ENCODE peak calls at places on chromosome 7, in nine cellular contexts. C, E, O, G, P, B, Y, R and Q are unnamed samples.
A peak's percentile ranks its signal among the peaks of the same experiment; 100 is the strongest.

GRCh38 chr7:127650842-127651555 is 995 bp upstream of the SND1 start:
- DNase-seq in C (no peak), E (peak; percentile 43), O (peak; percentile 34), G (no peak), P (no peak), B (no peak), Y (no peak), R (no peak), Q (no peak)

GRCh38 chr7:113912881-113913280 is 5.9 kb downstream of the PPP1R3A start:
- DNase-seq in C (no peak), E (no peak), O (no peak), G (no peak), P (no peak), B (no peak), Y (no peak), R (no peak), Q (no peak)

GRCh38 chr7:70833726-70834125 is 298.2 kb upstream of the GALNT17 start:
- DNase-seq in C (peak; percentile 82), E (no peak), O (no peak), G (no peak), P (no peak), B (no peak), Y (no peak), R (peak; percentile 39), Q (no peak)

GRCh38 chr7:139494835-139495568 is 11.5 kb upstream of the KLRG2 start:
- DNase-seq in C (no peak), E (no peak), O (peak; percentile 77), G (no peak), P (no peak), B (no peak), Y (no peak), R (no peak), Q (no peak)

GRCh38 chr7:96354881-96355280 is 33.0 kb upstream of the SLC25A13 start:
- DNase-seq in C (no peak), E (no peak), O (no peak), G (no peak), P (no peak), B (no peak), Y (no peak), R (no peak), Q (no peak)

GRCh38 chr7:12222889-12223579 is 11.9 kb downstream of the TMEM106B start:
- DNase-seq in C (no peak), E (no peak), O (peak; percentile 5), G (no peak), P (no peak), B (no peak), Y (no peak), R (no peak), Q (no peak)

GRCh38 chr7:22082553-22082885 is 136.8 kb upstream of the CDCA7L start:
- DNase-seq in C (peak; percentile 1), E (no peak), O (no peak), G (no peak), P (no peak), B (no peak), Y (no peak), R (no peak), Q (no peak)

GRCh38 chr7:1567893-1568292 is 1.9 kb downstream of the PSMG3 start:
- DNase-seq in C (peak; percentile 81), E (no peak), O (no peak), G (no peak), P (no peak), B (peak; percentile 63), Y (no peak), R (peak; percentile 57), Q (no peak)

GRCh38 chr7:156773966-156774365 is 119.0 kb downstream of the LMBR1 start:
- DNase-seq in C (no peak), E (no peak), O (no peak), G (no peak), P (no peak), B (no peak), Y (no peak), R (no peak), Q (no peak)

GRCh38 chr7:139743267-139743966 is 34.4 kb downstream of the HIPK2 start:
- DNase-seq in C (no peak), E (no peak), O (no peak), G (no peak), P (no peak), B (no peak), Y (no peak), R (no peak), Q (no peak)

GRCh38 chr7:54538122-54538521 is 4.1 kb upstream of the VSTM2A start:
- DNase-seq in C (no peak), E (no peak), O (no peak), G (no peak), P (no peak), B (no peak), Y (no peak), R (no peak), Q (no peak)

GRCh38 chr7:66189695-66190503 is 15.2 kb upstream of the TPST1 start:
- DNase-seq in C (no peak), E (no peak), O (no peak), G (no peak), P (no peak), B (no peak), Y (no peak), R (no peak), Q (no peak)

GRCh38 chr7:47080816-47081215 is 501.1 kb downstream of the TNS3 start:
- DNase-seq in C (peak; percentile 35), E (no peak), O (no peak), G (no peak), P (no peak), B (no peak), Y (no peak), R (no peak), Q (no peak)

DNA sequence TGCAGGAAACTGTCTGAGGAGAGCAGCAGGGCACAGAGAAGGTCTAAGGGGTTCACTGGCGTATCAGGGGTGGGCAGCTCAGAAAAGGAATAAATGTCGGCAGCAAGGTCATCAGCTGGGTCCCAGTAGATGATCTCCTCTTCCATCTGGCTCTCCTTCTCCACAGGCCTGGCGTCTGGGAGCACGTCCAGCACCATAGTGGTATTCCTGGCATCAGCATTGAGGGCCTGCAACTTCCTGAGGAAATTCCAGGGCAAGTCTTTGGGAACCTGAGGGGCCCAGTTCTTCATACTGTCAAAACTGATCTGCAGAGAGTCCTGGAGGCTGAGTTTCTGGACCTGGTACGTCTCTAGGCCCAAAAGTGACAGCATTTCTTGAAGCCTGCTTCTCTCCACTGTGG is 9.6 kb upstream of the MRPS24 start:
- DNase-seq in C (peak; percentile 6), E (no peak), O (no peak), G (no peak), P (no peak), B (no peak), Y (no peak), R (no peak), Q (no peak)
- TF ChIP-seq CTCF in C (no peak), E (no peak), O (no peak), G (no peak), P (no peak), B (no peak), Y (no peak), R (no peak), Q (no peak)

GRCh38 chr7:99457646-99458493 is 8.1 kb downstream of the ATP5MF start:
- DNase-seq in C (no peak), E (no peak), O (no peak), G (no peak), P (no peak), B (no peak), Y (no peak), R (no peak), Q (no peak)

GRCh38 chr7:99461221-99461620 is 4.7 kb downstream of the ATP5MF start:
- DNase-seq in C (no peak), E (no peak), O (no peak), G (no peak), P (no peak), B (no peak), Y (no peak), R (no peak), Q (no peak)

GRCh38 chr7:99460651-99461050 is 5.3 kb downstream of the ATP5MF start:
- DNase-seq in C (no peak), E (no peak), O (no peak), G (no peak), P (no peak), B (no peak), Y (no peak), R (no peak), Q (no peak)

GRCh38 chr7:99457050-99457645 is 8.8 kb downstream of the ATP5MF start:
- DNase-seq in C (no peak), E (no peak), O (no peak), G (no peak), P (no peak), B (no peak), Y (no peak), R (no peak), Q (no peak)

DNA sequence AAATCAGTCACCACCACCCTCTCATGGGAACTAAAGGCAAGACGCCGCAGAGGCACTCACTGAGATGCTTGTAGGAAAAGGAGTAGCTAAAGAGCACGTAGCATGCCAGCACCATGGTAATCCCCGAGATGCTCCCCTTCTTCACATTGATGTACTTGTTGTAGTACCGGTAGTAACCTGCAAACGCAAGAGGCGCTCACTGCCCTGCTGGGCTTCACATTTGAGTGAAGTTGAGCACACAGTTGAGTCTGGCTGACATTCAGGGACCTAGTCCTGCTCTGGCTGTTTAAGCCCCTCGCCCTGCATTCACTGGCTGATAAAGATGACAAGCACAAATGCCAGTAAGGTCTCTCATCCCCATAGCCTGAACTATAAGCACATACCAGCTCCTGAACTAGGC is 6.9 kb downstream of the ATP5MF start:
- DNase-seq in C (no peak), E (peak; percentile 22), O (no peak), G (no peak), P (no peak), B (no peak), Y (no peak), R (no peak), Q (no peak)
- TF ChIP-seq CTCF in C (peak; percentile 58), E (peak; percentile 34), O (peak; percentile 24), G (peak; percentile 11), P (no peak), B (no peak), Y (peak; percentile 33), R (peak; percentile 46), Q (peak; percentile 64)

GRCh38 chr7:74051629-74052410 is 23.8 kb downstream of the ELN start:
- DNase-seq in C (no peak), E (peak; percentile 55), O (no peak), G (peak; percentile 69), P (no peak), B (peak; percentile 64), Y (no peak), R (no peak), Q (no peak)
- TF ChIP-seq CTCF in C (peak; percentile 67), E (peak; percentile 19), O (peak; percentile 36), G (peak; percentile 45), P (no peak), B (peak; percentile 9), Y (peak; percentile 35), R (peak; percentile 48), Q (peak; percentile 60)

DNA sequence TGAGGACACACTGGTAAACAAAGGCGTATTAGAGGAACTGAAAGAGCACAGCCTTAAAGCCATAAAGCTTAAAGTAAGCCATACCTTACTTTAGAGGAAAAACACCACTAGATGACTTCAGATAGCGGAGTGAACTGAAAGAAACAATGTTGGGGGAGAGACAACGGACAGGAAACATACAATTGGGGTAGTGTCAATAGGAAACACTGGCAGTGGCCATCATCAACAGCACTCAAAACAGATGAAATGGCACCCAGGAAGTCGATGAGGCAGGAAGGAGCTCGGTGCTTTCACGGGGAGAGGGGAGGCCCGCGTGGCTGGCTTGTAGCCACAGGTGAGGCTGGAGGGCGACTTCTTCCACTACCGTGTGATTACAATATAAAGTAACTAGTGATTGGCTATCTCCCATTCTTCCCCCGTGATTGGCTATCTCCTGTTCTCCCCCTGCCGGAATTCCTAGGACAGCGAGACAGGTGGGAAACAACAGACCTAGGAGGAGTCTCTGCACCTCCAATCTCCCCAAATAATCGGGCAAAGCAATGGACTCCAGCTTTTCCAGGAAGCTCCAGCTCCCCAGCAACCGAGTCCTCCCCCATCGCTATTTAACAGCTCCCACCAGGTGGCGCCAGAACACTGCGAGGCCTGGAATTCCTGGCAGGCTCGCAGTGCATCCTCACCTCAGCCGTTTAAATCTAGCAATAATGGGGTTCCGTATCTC is 2.4 kb upstream of the TAS2R38 start:
- DNase-seq in C (peak; percentile 57), E (peak; percentile 90), O (peak; percentile 64), G (peak; percentile 90), P (peak; percentile 78), B (peak; percentile 84), Y (no peak), R (no peak), Q (peak; percentile 79)
- TF ChIP-seq CTCF in C (peak; percentile 95), E (peak; percentile 91), O (peak; percentile 88), G (peak; percentile 95), P (peak; percentile 83), B (peak; percentile 76), Y (peak; percentile 62), R (peak; percentile 96), Q (peak; percentile 97)